ENCODE peak calls at places on chromosomes 13 and 19, in six cellular contexts. One of them, this sample, is unnamed.

GRCh38 chr19:7942981-7943443 is 454 bp downstream of the TIMM44 start:
- DNase-seq in MCF 10A: no peak
- DNase-seq in stimulated activated CD4-positive, alpha-beta T cell treated with anti-CD3 and anti-CD28 coated beads, Interleukin-1b, Interleukin-23, amount 100 ng/mL, for 1 hour: no peak
- DNase-seq in GM23248: peak; percentile 50
- DNase-seq in CD14-positive monocyte: no peak
- DNase-seq in cardiac muscle cell: peak; percentile 13
- DNase-seq in this sample: no peak

GRCh38 chr19:10870955-10871603 is at the start of gene CARM1:
- DNase-seq in MCF 10A: peak; percentile 98
- DNase-seq in stimulated activated CD4-positive, alpha-beta T cell treated with anti-CD3 and anti-CD28 coated beads, Interleukin-1b, Interleukin-23, amount 100 ng/mL, for 1 hour: peak; percentile 99
- DNase-seq in GM23248: peak; percentile 99
- DNase-seq in CD14-positive monocyte: peak; percentile 99
- DNase-seq in cardiac muscle cell: peak; percentile 100
- DNase-seq in this sample: peak; percentile 99

GRCh38 chr13:21625366-21625765 is 21.4 kb upstream of the MICU2 start:
- DNase-seq in MCF 10A: peak; percentile 65
- DNase-seq in stimulated activated CD4-positive, alpha-beta T cell treated with anti-CD3 and anti-CD28 coated beads, Interleukin-1b, Interleukin-23, amount 100 ng/mL, for 1 hour: no peak
- DNase-seq in GM23248: peak; percentile 63
- DNase-seq in CD14-positive monocyte: no peak
- DNase-seq in cardiac muscle cell: peak; percentile 35
- DNase-seq in this sample: no peak

GRCh38 chr13:100545684-100546061 is 42.9 kb downstream of the GGACT start:
- DNase-seq in MCF 10A: no peak
- DNase-seq in stimulated activated CD4-positive, alpha-beta T cell treated with anti-CD3 and anti-CD28 coated beads, Interleukin-1b, Interleukin-23, amount 100 ng/mL, for 1 hour: no peak
- DNase-seq in GM23248: no peak
- DNase-seq in CD14-positive monocyte: no peak
- DNase-seq in cardiac muscle cell: no peak
- DNase-seq in this sample: no peak

GRCh38 chr19:50464348-50464747 is 12.0 kb upstream of the EMC10 start:
- DNase-seq in MCF 10A: no peak
- DNase-seq in stimulated activated CD4-positive, alpha-beta T cell treated with anti-CD3 and anti-CD28 coated beads, Interleukin-1b, Interleukin-23, amount 100 ng/mL, for 1 hour: no peak
- DNase-seq in GM23248: no peak
- DNase-seq in CD14-positive monocyte: no peak
- DNase-seq in cardiac muscle cell: no peak
- DNase-seq in this sample: no peak

GRCh38 chr13:47858678-47859050 is 142.4 kb downstream of the SUCLA2 start:
- DNase-seq in MCF 10A: peak; percentile 65
- DNase-seq in stimulated activated CD4-positive, alpha-beta T cell treated with anti-CD3 and anti-CD28 coated beads, Interleukin-1b, Interleukin-23, amount 100 ng/mL, for 1 hour: no peak
- DNase-seq in GM23248: peak; percentile 86
- DNase-seq in CD14-positive monocyte: no peak
- DNase-seq in cardiac muscle cell: peak; percentile 80
- DNase-seq in this sample: no peak

GRCh38 chr19:14023404-14024235 is 4.3 kb upstream of the RLN3 start:
- DNase-seq in MCF 10A: peak; percentile 70
- DNase-seq in stimulated activated CD4-positive, alpha-beta T cell treated with anti-CD3 and anti-CD28 coated beads, Interleukin-1b, Interleukin-23, amount 100 ng/mL, for 1 hour: no peak
- DNase-seq in GM23248: peak; percentile 73
- DNase-seq in CD14-positive monocyte: peak; percentile 70
- DNase-seq in cardiac muscle cell: peak; percentile 80
- DNase-seq in this sample: no peak

GRCh38 chr13:46160474-46161066 is 21.4 kb downstream of the LCP1 start:
- DNase-seq in MCF 10A: peak; percentile 70
- DNase-seq in stimulated activated CD4-positive, alpha-beta T cell treated with anti-CD3 and anti-CD28 coated beads, Interleukin-1b, Interleukin-23, amount 100 ng/mL, for 1 hour: no peak
- DNase-seq in GM23248: peak; percentile 62
- DNase-seq in CD14-positive monocyte: no peak
- DNase-seq in cardiac muscle cell: peak; percentile 75
- DNase-seq in this sample: no peak

GRCh38 chr13:110232756-110233155 is 74.2 kb downstream of the COL4A1 start:
- DNase-seq in MCF 10A: peak; percentile 10
- DNase-seq in stimulated activated CD4-positive, alpha-beta T cell treated with anti-CD3 and anti-CD28 coated beads, Interleukin-1b, Interleukin-23, amount 100 ng/mL, for 1 hour: no peak
- DNase-seq in GM23248: peak; percentile 77
- DNase-seq in CD14-positive monocyte: no peak
- DNase-seq in cardiac muscle cell: peak; percentile 82
- DNase-seq in this sample: no peak

GRCh38 chr19:2852598-2852997 is 11.3 kb downstream of the ZNF555 start:
- DNase-seq in MCF 10A: no peak
- DNase-seq in stimulated activated CD4-positive, alpha-beta T cell treated with anti-CD3 and anti-CD28 coated beads, Interleukin-1b, Interleukin-23, amount 100 ng/mL, for 1 hour: no peak
- DNase-seq in GM23248: no peak
- DNase-seq in CD14-positive monocyte: no peak
- DNase-seq in cardiac muscle cell: no peak
- DNase-seq in this sample: no peak

GRCh38 chr19:31517466-31518180 is 168.4 kb upstream of the TSHZ3 start:
- DNase-seq in MCF 10A: no peak
- DNase-seq in stimulated activated CD4-positive, alpha-beta T cell treated with anti-CD3 and anti-CD28 coated beads, Interleukin-1b, Interleukin-23, amount 100 ng/mL, for 1 hour: no peak
- DNase-seq in GM23248: no peak
- DNase-seq in CD14-positive monocyte: no peak
- DNase-seq in cardiac muscle cell: no peak
- DNase-seq in this sample: peak; percentile 37

GRCh38 chr19:6610934-6611370 is 20.0 kb upstream of the CD70 start:
- DNase-seq in MCF 10A: peak; percentile 85
- DNase-seq in stimulated activated CD4-positive, alpha-beta T cell treated with anti-CD3 and anti-CD28 coated beads, Interleukin-1b, Interleukin-23, amount 100 ng/mL, for 1 hour: no peak
- DNase-seq in GM23248: peak; percentile 96
- DNase-seq in CD14-positive monocyte: no peak
- DNase-seq in cardiac muscle cell: peak; percentile 82
- DNase-seq in this sample: no peak

GRCh38 chr13:90947976-90948375 is 399.5 kb upstream of the MIR17HG start:
- DNase-seq in MCF 10A: no peak
- DNase-seq in stimulated activated CD4-positive, alpha-beta T cell treated with anti-CD3 and anti-CD28 coated beads, Interleukin-1b, Interleukin-23, amount 100 ng/mL, for 1 hour: no peak
- DNase-seq in GM23248: no peak
- DNase-seq in CD14-positive monocyte: no peak
- DNase-seq in cardiac muscle cell: no peak
- DNase-seq in this sample: no peak

GRCh38 chr13:79671420-79671819 is 190.5 kb downstream of the NDFIP2 start:
- DNase-seq in MCF 10A: no peak
- DNase-seq in stimulated activated CD4-positive, alpha-beta T cell treated with anti-CD3 and anti-CD28 coated beads, Interleukin-1b, Interleukin-23, amount 100 ng/mL, for 1 hour: no peak
- DNase-seq in GM23248: no peak
- DNase-seq in CD14-positive monocyte: no peak
- DNase-seq in cardiac muscle cell: no peak
- DNase-seq in this sample: no peak

GRCh38 chr13:27928805-27929753 is 9.3 kb downstream of the PDX1 start:
- DNase-seq in MCF 10A: no peak
- DNase-seq in stimulated activated CD4-positive, alpha-beta T cell treated with anti-CD3 and anti-CD28 coated beads, Interleukin-1b, Interleukin-23, amount 100 ng/mL, for 1 hour: no peak
- DNase-seq in GM23248: no peak
- DNase-seq in CD14-positive monocyte: no peak
- DNase-seq in cardiac muscle cell: no peak
- DNase-seq in this sample: no peak